ENCODE peak calls at places on chromosomes 7 and 10, in six cellular contexts. C, G, A, K, H and W are unnamed samples.

GRCh38 chr10:6343321-6344010 is 140.7 kb downstream of the PFKFB3 start:
- DNase-seq in K (no peak), G (no peak), C (no peak), H (no peak), A (no peak), W (no peak)

GRCh38 chr10:131848296-131848695 is 52.5 kb upstream of the PPP2R2D start:
- DNase-seq in H (peak; percentile 15), C (no peak), G (no peak), K (no peak), A (peak; percentile 58), W (no peak)

GRCh38 chr7:24821045-24821853 is 64.0 kb upstream of the GSDME start:
- DNase-seq in H (no peak), C (peak; percentile 84), K (peak; percentile 97), G (peak; percentile 96), A (no peak), W (peak; percentile 98)

GRCh38 chr10:29657719-29658274 is 23.0 kb upstream of the SVIL start:
- DNase-seq in K (peak; percentile 65), H (no peak), G (no peak), A (no peak), C (no peak), W (no peak)

GRCh38 chr10:17873946-17874345 is 64.8 kb downstream of the MRC1 start:
- DNase-seq in K (no peak), G (no peak), A (no peak), C (no peak), H (no peak), W (no peak)

GRCh38 chr7:2171855-2172254 is 60.9 kb downstream of the MAD1L1 start:
- DNase-seq in C (no peak), G (no peak), H (no peak), K (peak; percentile 45), A (no peak), W (no peak)

GRCh38 chr10:116721048-116721897 is 21.1 kb downstream of the HSPA12A start:
- DNase-seq in H (no peak), G (no peak), A (peak; percentile 25), C (no peak), K (no peak), W (no peak)

GRCh38 chr7:115816318-115816974 is 214.1 kb downstream of the TFEC start:
- DNase-seq in C (no peak), H (no peak), K (no peak), A (no peak), G (no peak), W (no peak)

GRCh38 chr7:95199779-95200558 is 124.4 kb downstream of the PON1 start:
- DNase-seq in C (peak; percentile 17), K (peak; percentile 90), H (no peak), A (no peak), G (peak; percentile 33), W (peak; percentile 34)

GRCh38 chr7:5429857-5430611 is 6.4 kb upstream of the TNRC18 start:
- DNase-seq in G (peak; percentile 30), C (peak; percentile 69), H (no peak), A (peak; percentile 77), K (peak; percentile 91), W (peak; percentile 73)

GRCh38 chr10:132462463-132463332 is 65.7 kb downstream of the PWWP2B start:
- DNase-seq in K (no peak), C (no peak), A (no peak), H (no peak), G (no peak), W (no peak)

GRCh38 chr7:90345548-90346319 is 782 bp upstream of the GTPBP10 start:
- DNase-seq in G (peak; percentile 42), H (no peak), K (peak; percentile 53), A (no peak), C (peak; percentile 24), W (peak; percentile 47)

GRCh38 chr10:44993922-44994751 is 6.6 kb upstream of the ZNF22 start:
- DNase-seq in C (no peak), H (no peak), G (peak; percentile 78), A (no peak), K (no peak), W (no peak)

GRCh38 chr10:110893559-110894179 is 21.9 kb downstream of the PDCD4 start:
- DNase-seq in K (peak; percentile 71), H (no peak), A (no peak), C (no peak), G (peak; percentile 46), W (peak; percentile 54)

GRCh38 chr7:1928555-1929348 is 258.7 kb downstream of the ELFN1 start:
- DNase-seq in C (peak; percentile 81), H (no peak), A (no peak), K (no peak), G (no peak), W (no peak)

GRCh38 chr7:38142736-38143135 is 35.3 kb upstream of the STARD3NL start:
- DNase-seq in A (no peak), C (no peak), K (no peak), G (no peak), H (no peak), W (no peak)

GRCh38 chr10:127679642-127680255 is 57.2 kb upstream of the FOXI2 start:
- DNase-seq in A (no peak), G (no peak), C (no peak), H (no peak), K (peak; percentile 12), W (no peak)

GRCh38 chr7:30556854-30557644 is 37.6 kb upstream of the GARS1 start:
- DNase-seq in C (no peak), G (peak; percentile 25), A (no peak), K (peak; percentile 28), H (peak; percentile 60), W (peak; percentile 94)

GRCh38 chr7:26937306-26937705 is 72.9 kb upstream of the SKAP2 start:
- DNase-seq in A (no peak), C (no peak), K (no peak), G (no peak), H (no peak), W (no peak)

GRCh38 chr7:26200113-26200443 is 468 bp downstream of the HNRNPA2B1 start:
- DNase-seq in K (peak; percentile 79), C (peak; percentile 81), G (no peak), A (peak; percentile 84), H (peak; percentile 55), W (peak; percentile 52)

GRCh38 chr10:36446873-36447272 is 678.5 kb upstream of the ANKRD30A start:
- DNase-seq in A (peak; percentile 64), G (no peak), H (no peak), K (no peak), C (no peak), W (peak; percentile 65)

GRCh38 chr7:137869260-137869659 is 22.5 kb upstream of the DGKI start:
- DNase-seq in A (no peak), G (no peak), K (no peak), C (no peak), H (no peak), W (no peak)

GRCh38 chr10:92763634-92764155 is 73.9 kb downstream of the HHEX start:
- DNase-seq in H (no peak), A (no peak), C (no peak), K (no peak), G (no peak), W (no peak)

GRCh38 chr7:149625339-149625946 is 127.8 kb upstream of the ZNF746 start:
- DNase-seq in G (peak; percentile 54), A (no peak), H (peak; percentile 65), K (peak; percentile 84), C (peak; percentile 68), W (no peak)

GRCh38 chr7:122884186-122884585 is 2.1 kb downstream of the CADPS2 start:
- DNase-seq in K (no peak), A (no peak), H (no peak), G (no peak), C (no peak), W (peak; percentile 17)

GRCh38 chr10:132716691-132717490 is 69.1 kb downstream of the NKX6-2 start:
- DNase-seq in C (no peak), H (no peak), A (peak; percentile 56), K (no peak), G (no peak), W (no peak)

GRCh38 chr10:132322621-132323048 is 9.4 kb upstream of the LRRC27 start:
- DNase-seq in C (no peak), A (peak; percentile 53), K (no peak), H (no peak), G (peak; percentile 30), W (no peak)

DNA sequence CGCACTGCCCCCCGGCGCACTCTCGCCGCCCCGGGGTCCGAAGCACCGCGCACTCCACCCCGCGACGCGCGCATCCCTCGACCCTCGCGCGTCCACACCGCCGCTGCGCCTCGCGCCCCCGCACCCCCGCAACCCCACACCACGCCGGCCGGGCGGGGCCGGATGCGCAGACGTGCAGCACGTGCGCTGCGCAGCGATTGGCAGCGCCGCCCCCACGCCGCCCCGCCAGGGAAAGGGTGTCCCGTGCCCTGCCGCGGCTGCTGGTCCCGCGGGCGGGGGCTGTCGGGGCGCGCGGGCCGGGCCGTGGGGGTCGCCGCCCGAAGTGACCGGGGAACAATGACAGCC is 53.7 kb upstream of the KDM7A start:
- DNase-seq in G (no peak), A (no peak), K (no peak), H (no peak), C (peak; percentile 75), W (no peak)
- H3K27ac ChIP-seq in G (no peak overlapping the region), A (peak overlapping the region; percentile 8), K (no peak overlapping the region), H (no peak overlapping the region), C (peak overlapping the region; percentile 89), W (no peak overlapping the region)

GRCh38 chr7:157944051-157944450 is 607.2 kb downstream of the DNAJB6 start:
- DNase-seq in G (no peak), K (no peak), A (no peak), C (no peak), H (no peak), W (no peak)
- H3K27ac ChIP-seq in G (no peak overlapping the region), K (no peak overlapping the region), A (no peak overlapping the region), C (no peak overlapping the region), H (no peak overlapping the region), W (no peak overlapping the region)

GRCh38 chr10:37816290-37816689 is 41.1 kb downstream of the ZNF248 start:
- DNase-seq in K (no peak), A (no peak), H (no peak), G (no peak), C (no peak), W (no peak)
- H3K27ac ChIP-seq in K (no peak overlapping the region), A (no peak overlapping the region), H (no peak overlapping the region), G (no peak overlapping the region), C (no peak overlapping the region), W (no peak overlapping the region)

GRCh38 chr10:26528715-26529393 is 90.7 kb downstream of the APBB1IP start:
- DNase-seq in G (no peak), K (no peak), C (no peak), H (no peak), A (no peak), W (no peak)

GRCh38 chr10:26534384-26534783 is 96.2 kb downstream of the APBB1IP start:
- DNase-seq in H (peak; percentile 83), G (no peak), K (no peak), C (no peak), A (no peak), W (no peak)
- H3K27ac ChIP-seq in H (no peak overlapping the region), G (no peak overlapping the region), K (no peak overlapping the region), C (no peak overlapping the region), A (no peak overlapping the region), W (no peak overlapping the region)